ENCODE peak calls at places on chromosomes 12 and 14, in five cellular contexts. T is upper lobe of right lung, R is lower leg skin, Z is heart right ventricle, I is thoracic aorta. M is an unnamed sample.

GRCh38 chr12:128682542-128683315 is 141.0 kb downstream of the SLC15A4 start:
- DNase-seq in T (no peak), R (no peak), Z (no peak), I (no peak), M (no peak)

GRCh38 chr12:6049992-6050391 is 74.5 kb downstream of the VWF start:
- DNase-seq in T (no peak), R (no peak), Z (no peak), I (no peak), M (no peak)

GRCh38 chr12:105522166-105522825 is 191.8 kb downstream of the C12orf75 start:
- DNase-seq in T (no peak), R (no peak), Z (no peak), I (no peak), M (peak)

GRCh38 chr12:23757541-23757962 is 191.9 kb downstream of the SOX5 start:
- DNase-seq in T (no peak), R (no peak), Z (no peak), I (no peak), M (no peak)

GRCh38 chr14:104700747-104701215 is 11.4 kb downstream of the INF2 start:
- DNase-seq in T (no peak), R (no peak), Z (no peak), I (no peak), M (no peak)

GRCh38 chr14:103763730-103764488 is 48.3 kb downstream of the ZFYVE21 start:
- DNase-seq in T (no peak), R (no peak), Z (no peak), I (no peak), M (no peak)

GRCh38 chr12:59041241-59042121 is 121.2 kb upstream of the LRIG3 start:
- DNase-seq in T (no peak), R (no peak), Z (no peak), I (no peak), M (peak)

GRCh38 chr12:63779498-63780481 is at the start of gene RXYLT1:
- DNase-seq in T (peak), R (peak), Z (peak), I (peak), M (peak)

GRCh38 chr12:106195638-106196037 is 52.2 kb downstream of the CKAP4 start:
- DNase-seq in T (no peak), R (peak), Z (peak), I (peak), M (peak)

GRCh38 chr14:50875359-50876090 is 3.7 kb downstream of the ABHD12B start:
- DNase-seq in T (no peak), R (no peak), Z (no peak), I (no peak), M (peak)

GRCh38 chr12:116533343-116534248 is 25.6 kb upstream of the MAP1LC3B2 start:
- DNase-seq in T (peak), R (peak), Z (peak), I (peak), M (peak)

GRCh38 chr12:67043771-67044170 is 225.4 kb upstream of the CAND1 start:
- DNase-seq in T (no peak), R (no peak), Z (no peak), I (no peak), M (no peak)

GRCh38 chr14:52950898-52951729 is at the start of gene FERMT2:
- DNase-seq in T (peak), R (peak), Z (peak), I (peak), M (peak)

GRCh38 chr14:68792022-68792829 is 641 bp downstream of the ZFP36L1 start:
- DNase-seq in T (peak), R (peak), Z (no peak), I (no peak), M (no peak)

GRCh38 chr14:44317433-44317746 is 189.7 kb downstream of the FSCB start:
- DNase-seq in T (no peak), R (no peak), Z (no peak), I (no peak), M (no peak)

GRCh38 chr14:54209501-54210231 is 187.1 kb upstream of the CDKN3 start:
- DNase-seq in T (no peak), R (no peak), Z (no peak), I (no peak), M (peak)

GRCh38 chr14:70642313-70643235 is 858 bp downstream of the TTC9 start:
- DNase-seq in T (peak), R (no peak), Z (no peak), I (no peak), M (no peak)

GRCh38 chr12:55725556-55725955 is 3.3 kb downstream of the CD63 start:
- DNase-seq in T (no peak), R (no peak), Z (no peak), I (no peak), M (no peak)

GRCh38 chr12:55722948-55723347 is 2.8 kb downstream of the RDH5 start:
- DNase-seq in T (no peak), R (no peak), Z (no peak), I (no peak), M (no peak)

GRCh38 chr12:55723516-55724225 is 3.5 kb downstream of the RDH5 start:
- DNase-seq in T (no peak), R (no peak), Z (no peak), I (no peak), M (no peak)

GRCh38 chr12:55724940-55725309 is 3.9 kb downstream of the CD63 start:
- DNase-seq in T (no peak), R (no peak), Z (no peak), I (no peak), M (no peak)

DNA sequence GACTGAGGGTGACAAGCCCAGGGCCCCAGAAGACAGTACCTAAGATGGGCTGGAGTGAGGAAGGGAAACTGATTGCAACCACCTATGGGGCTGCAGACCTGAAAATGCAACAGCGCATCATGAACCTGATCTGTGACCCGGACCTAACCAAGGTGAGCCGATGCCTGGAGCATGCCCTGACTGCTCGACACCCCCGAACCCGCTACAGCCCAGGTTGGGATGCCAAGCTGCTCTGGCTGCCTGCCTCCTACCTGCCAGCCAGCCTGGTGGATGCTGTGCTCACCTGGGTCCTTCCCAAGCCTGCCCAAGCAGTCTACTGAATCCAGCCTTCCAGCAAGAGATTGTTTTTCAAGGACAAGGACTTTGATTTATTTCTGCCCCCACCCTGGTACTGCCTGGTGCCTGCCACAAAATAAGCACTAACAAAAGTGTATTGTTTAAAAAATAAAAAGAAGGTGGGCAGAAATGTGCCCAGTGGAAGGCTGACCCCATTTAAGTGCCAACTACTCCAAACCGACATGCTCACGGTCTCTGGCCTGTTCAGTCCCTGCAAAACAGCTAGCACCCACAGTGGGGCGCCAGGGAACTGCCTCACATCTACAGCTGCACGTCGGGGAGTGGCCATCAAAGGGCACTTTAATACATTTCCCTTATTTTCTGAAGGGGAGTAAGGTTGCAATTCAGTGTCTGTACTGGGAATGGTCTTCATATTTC is 4.2 kb downstream of the RDH5 start:
- DNase-seq in T (peak), R (peak), Z (no peak), I (no peak), M (peak)
- TF ChIP-seq CTCF in T (peak), R (no peak), Z (peak), I (peak), M (peak)

GRCh38 chr12:52126050-52126604 is 46.6 kb downstream of the SMIM41 start:
- DNase-seq in T (peak), R (peak), Z (no peak), I (no peak), M (no peak)

GRCh38 chr12:52125499-52125900 is 46.0 kb downstream of the SMIM41 start:
- DNase-seq in T (peak), R (peak), Z (no peak), I (no peak), M (no peak)

GRCh38 chr12:52130695-52131094 is 51.2 kb downstream of the SMIM41 start:
- DNase-seq in T (peak), R (peak), Z (no peak), I (no peak), M (no peak)

GRCh38 chr12:52127683-52128450 is 48.4 kb downstream of the SMIM41 start:
- DNase-seq in T (peak), R (no peak), Z (no peak), I (no peak), M (no peak)

GRCh38 chr12:52126605-52127578 is 47.4 kb downstream of the SMIM41 start:
- DNase-seq in T (peak), R (peak), Z (peak), I (no peak), M (no peak)
- TF ChIP-seq CTCF in T (no peak), R (no peak), Z (no peak), I (no peak), M (no peak)

DNA sequence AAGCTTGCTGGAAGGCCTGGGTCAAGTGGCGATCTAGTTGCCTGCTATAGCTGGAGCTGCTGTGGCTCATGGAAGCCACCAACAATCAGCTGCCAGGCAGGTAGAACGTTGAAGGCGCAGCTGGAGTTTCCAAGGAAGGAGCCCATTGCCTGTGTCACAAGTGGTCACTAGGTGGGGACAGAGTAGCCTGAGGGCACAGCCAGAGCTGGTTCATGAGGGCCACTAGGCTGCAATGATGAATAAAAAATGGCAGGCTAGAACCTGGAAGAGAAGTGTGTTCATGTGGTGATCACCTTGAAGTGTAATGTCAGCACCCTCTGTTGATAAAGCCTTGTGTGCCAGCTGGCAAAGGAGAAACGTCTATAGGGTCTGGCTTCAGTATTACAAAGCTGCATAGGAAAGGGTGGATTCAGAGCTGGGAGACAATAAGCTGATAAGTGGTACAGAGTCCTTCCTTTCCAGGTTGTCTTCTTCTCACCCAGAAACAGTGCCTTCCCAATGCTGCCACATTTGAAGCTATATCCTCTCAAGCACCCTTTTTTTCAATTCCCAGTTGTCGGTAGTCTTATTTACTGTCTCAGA is 165.8 kb downstream of the EMP1 start:
- DNase-seq in T (peak), R (no peak), Z (peak), I (no peak), M (peak)
- TF ChIP-seq CTCF in T (peak), R (no peak), Z (peak), I (peak), M (peak)

GRCh38 chr12:121823101-121823726 is 19.4 kb downstream of the SETD1B start:
- DNase-seq in T (no peak), R (no peak), Z (no peak), I (no peak), M (no peak)
- TF ChIP-seq CTCF in T (no peak), R (no peak), Z (no peak), I (no peak), M (no peak)

M was measured in HFFc6.